ENCODE peak calls at places on chromosomes 1 and 21, in four cellular contexts. H is GM12878, G is HepG2, C is K562. L is an unnamed sample.
A peak's percentile ranks its signal among the peaks of the same experiment; 100 is the strongest.

GRCh38 chr1:60936052-60936619 is 146.2 kb upstream of the NFIA start:
- DNase-seq in H (no peak), G (no peak), C (no peak), L (no peak)

GRCh38 chr1:98086796-98087195 is 166.0 kb upstream of the DPYD start:
- DNase-seq in H (no peak), G (peak; percentile 56), C (no peak), L (no peak)

GRCh38 chr1:228795578-228795977 is 60.3 kb downstream of the RHOU start:
- DNase-seq in H (no peak), G (no peak), C (no peak), L (no peak)

GRCh38 chr1:85585845-85586244 is 5.3 kb downstream of the CCN1 start:
- DNase-seq in H (no peak), G (no peak), C (no peak), L (no peak)

GRCh38 chr21:43884012-43884860 is 19.2 kb downstream of the AGPAT3 start:
- DNase-seq in H (no peak), G (peak; percentile 73), C (peak; percentile 96), L (no peak)

GRCh38 chr1:2180297-2181245 is 14.0 kb downstream of the FAAP20 start:
- DNase-seq in H (no peak), G (no peak), C (peak; percentile 77), L (no peak)

GRCh38 chr1:36285450-36286101 is 20.6 kb upstream of the SH3D21 start:
- DNase-seq in H (peak; percentile 41), G (peak; percentile 86), C (peak; percentile 79), L (peak; percentile 44)

GRCh38 chr1:36982708-36983107 is 51.6 kb downstream of the GRIK3 start:
- DNase-seq in H (no peak), G (no peak), C (no peak), L (peak; percentile 18)

GRCh38 chr1:169586395-169587255 is at the start of gene F5:
- DNase-seq in H (no peak), G (peak; percentile 92), C (peak; percentile 64), L (peak; percentile 81)

GRCh38 chr1:34695580-34695979 is 59.3 kb upstream of the GJB5 start:
- DNase-seq in H (no peak), G (no peak), C (no peak), L (no peak)
- TF ChIP-seq CBFB in H (no peak), G (no peak), C (no peak), L (no peak)

GRCh38 chr21:35050348-35051286 is 1.5 kb upstream of the RUNX1 start:
- DNase-seq in H (no peak), G (no peak), C (peak; percentile 48), L (no peak)

GRCh38 chr21:35052786-35053185 is 3.7 kb upstream of the RUNX1 start:
- DNase-seq in H (no peak), G (no peak), C (no peak), L (no peak)

GRCh38 chr21:35053356-35054096 is 4.4 kb upstream of the RUNX1 start:
- DNase-seq in H (no peak), G (peak; percentile 36), C (no peak), L (no peak)

GRCh38 chr21:35048706-35049617 is at the start of gene RUNX1:
- DNase-seq in H (peak; percentile 92), G (no peak), C (peak; percentile 62), L (no peak)

GRCh38 chr21:35051287-35051818 is 2.3 kb upstream of the RUNX1 start:
- DNase-seq in H (no peak), G (peak; percentile 82), C (peak; percentile 91), L (peak; percentile 79)
- TF ChIP-seq CTCF in H (peak; percentile 31), G (peak; percentile 88), C (peak; percentile 87), L (no peak)

GRCh38 chr1:65991694-65992093 is 199.0 kb downstream of the PDE4B start:
- DNase-seq in H (no peak), G (no peak), C (no peak), L (no peak)
- TF ChIP-seq ETV6 in H (no peak), G (no peak), C (no peak), L (no peak)

GRCh38 chr1:150809651-150810050 is 1.6 kb upstream of the CTSK start:
- DNase-seq in H (no peak), G (no peak), C (no peak), L (no peak)

GRCh38 chr1:150808851-150809250 is 791 bp upstream of the CTSK start:
- DNase-seq in H (no peak), G (no peak), C (no peak), L (no peak)

GRCh38 chr1:150810958-150811676 is 3.1 kb upstream of the CTSK start:
- DNase-seq in H (no peak), G (no peak), C (no peak), L (no peak)

GRCh38 chr1:150815871-150816270 is 7.8 kb upstream of the CTSK start:
- DNase-seq in H (no peak), G (no peak), C (no peak), L (no peak)

GRCh38 chr1:150813028-150813707 is 5.1 kb upstream of the CTSK start:
- DNase-seq in H (no peak), G (peak; percentile 36), C (peak; percentile 68), L (peak; percentile 63)
- TF ChIP-seq CBFB in H (no peak), G (no peak), C (no peak), L (no peak)

GRCh38 chr1:53180226-53180625 is 16.4 kb upstream of the CPT2 start:
- DNase-seq in H (no peak), G (no peak), C (no peak), L (no peak)

GRCh38 chr1:53175302-53175913 is 21.2 kb upstream of the CPT2 start:
- DNase-seq in H (no peak), G (no peak), C (no peak), L (no peak)

GRCh38 chr1:53172751-53173498 is 23.7 kb upstream of the CPT2 start:
- DNase-seq in H (no peak), G (peak; percentile 45), C (peak; percentile 34), L (no peak)

GRCh38 chr1:53180951-53181350 is 15.7 kb upstream of the CPT2 start:
- DNase-seq in H (no peak), G (no peak), C (no peak), L (no peak)

GRCh38 chr1:53176452-53177344 is 19.9 kb upstream of the CPT2 start:
- DNase-seq in H (no peak), G (no peak), C (no peak), L (no peak)
- TF ChIP-seq CTCF in H (no peak), G (peak; percentile 94), C (peak; percentile 26), L (no peak)

GRCh38 chr1:75502776-75503175 is 108.1 kb downstream of the SLC44A5 start:
- DNase-seq in H (no peak), G (no peak), C (peak; percentile 19), L (no peak)
- TF ChIP-seq ETV6 in H (no peak), G (no peak), C (no peak), L (no peak)

GRCh38 chr1:33898933-33899332 is 35.1 kb downstream of the HMGB4 start:
- DNase-seq in H (no peak), G (no peak), C (no peak), L (no peak)
- TF ChIP-seq CBFB in H (no peak), G (no peak), C (no peak), L (no peak)

GRCh38 chr1:172382406-172382805 is 38.1 kb upstream of the C1orf105 start:
- DNase-seq in H (no peak), G (no peak), C (no peak), L (no peak)

GRCh38 chr1:172382949-172383348 is 37.5 kb upstream of the C1orf105 start:
- DNase-seq in H (no peak), G (no peak), C (no peak), L (no peak)

GRCh38 chr1:172378109-172378755 is 42.3 kb upstream of the C1orf105 start:
- DNase-seq in H (no peak), G (no peak), C (no peak), L (no peak)

GRCh38 chr1:172381981-172382380 is 38.5 kb upstream of the C1orf105 start:
- DNase-seq in H (no peak), G (no peak), C (no peak), L (no peak)

DNA sequence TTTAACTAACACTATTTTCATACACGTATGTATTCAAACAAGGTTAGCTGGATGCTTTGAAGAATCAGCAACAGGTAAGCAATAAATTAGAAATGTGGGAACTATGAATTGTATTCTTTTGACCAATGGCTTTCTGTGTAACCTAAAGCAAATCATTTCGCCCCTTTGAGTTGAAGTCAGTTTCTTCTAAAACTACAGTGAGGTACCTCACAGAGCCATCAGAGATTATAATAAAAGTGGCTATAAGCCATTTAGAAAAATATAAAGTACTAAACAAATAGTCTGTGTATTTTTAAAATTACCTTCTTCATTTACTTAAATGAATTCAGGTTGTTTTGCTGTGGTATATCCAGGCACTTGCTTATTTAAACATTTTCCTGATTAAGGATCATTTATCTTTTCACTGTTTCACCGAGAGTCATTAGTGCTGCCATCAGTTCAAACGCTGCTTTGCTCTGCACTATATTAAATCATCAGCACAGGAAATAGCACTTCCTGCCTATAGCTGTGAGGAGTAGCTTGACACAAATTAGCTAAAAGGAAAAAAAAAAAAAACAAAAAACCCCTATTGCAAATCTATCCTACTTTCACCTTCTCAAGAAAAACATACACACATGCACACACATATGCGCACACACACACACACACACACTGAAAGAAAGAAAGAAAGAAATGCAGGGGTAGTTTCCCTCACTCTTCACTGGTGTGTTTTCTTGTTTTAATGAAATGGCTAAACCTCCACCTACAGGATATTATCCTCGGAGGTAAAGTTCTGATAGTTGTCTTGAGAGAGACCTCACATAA is 39.8 kb upstream of the C1orf105 start:
- DNase-seq in H (no peak), G (no peak), C (no peak), L (no peak)
- TF ChIP-seq CTCF in H (no peak), G (no peak), C (no peak), L (no peak)

DNA sequence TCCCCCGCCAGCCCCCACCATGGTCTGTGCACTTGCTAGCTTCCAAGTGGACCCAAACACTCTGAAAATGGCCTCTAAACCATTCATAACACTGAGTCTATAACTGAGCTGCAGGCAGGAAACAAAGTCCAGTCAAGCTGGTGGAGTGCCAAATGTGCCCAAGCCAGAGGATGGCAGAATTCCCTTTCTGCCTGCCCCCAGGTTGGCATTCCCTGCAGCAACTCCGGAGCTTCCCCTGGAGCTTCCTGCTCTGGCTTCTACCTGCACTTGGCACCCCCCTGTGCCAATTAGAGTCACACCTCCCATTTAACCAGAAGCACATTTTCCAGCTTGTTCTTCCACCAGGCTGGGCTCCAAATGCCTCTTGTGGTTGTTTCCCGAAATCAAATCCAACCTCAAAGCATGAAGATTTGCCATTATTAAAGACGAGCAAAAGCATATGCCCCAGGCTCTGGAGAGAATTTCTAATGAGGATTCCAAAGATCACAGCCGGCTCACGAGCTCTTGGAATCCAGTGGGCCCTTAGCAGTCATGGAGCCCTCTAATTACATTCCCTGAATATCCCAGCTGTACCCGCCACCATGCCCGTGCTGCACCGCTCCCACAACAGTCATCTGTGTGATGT is 294.5 kb downstream of the RRAGC start:
- DNase-seq in H (no peak), G (no peak), C (no peak), L (no peak)
- TF ChIP-seq ETV6 in H (no peak), G (no peak), C (no peak), L (no peak)

DNA sequence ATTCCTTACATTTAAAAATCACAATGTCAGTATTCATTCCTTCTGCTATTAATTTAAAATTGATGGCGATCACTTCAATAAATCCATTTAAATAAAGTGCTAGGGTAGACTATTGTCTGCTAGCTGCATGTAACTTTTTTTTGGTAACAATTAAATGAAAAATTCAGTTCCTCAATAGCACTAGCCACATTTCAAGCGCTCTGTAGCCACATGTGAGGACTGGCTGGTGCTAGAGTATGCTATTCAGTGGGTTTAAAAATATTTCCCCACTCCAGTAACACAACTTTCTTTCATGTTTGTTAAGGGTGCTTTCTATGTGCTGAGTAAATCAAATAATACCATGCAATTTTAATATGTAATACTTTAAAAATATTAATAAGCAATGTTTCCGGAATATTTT is 108.2 kb downstream of the LTN1 start:
- DNase-seq in H (no peak), G (no peak), C (peak; percentile 39), L (no peak)
- TF ChIP-seq CBFB in H (no peak), G (no peak), C (no peak), L (no peak)